ENCODE peak calls at places on chromosomes 12 and 14, in seven cellular contexts. O, E, J, A, W, T and C are unnamed samples.

GRCh38 chr14:104591031-104591430 is 11.5 kb downstream of the C14orf180 start:
- DNase-seq in W (no peak), T (no peak), J (no peak), A (no peak), O (no peak), E (no peak), C (no peak)

GRCh38 chr12:85029456-85029855 is 6.6 kb downstream of the TSPAN19 start:
- DNase-seq in T (peak; percentile 60), W (no peak), E (peak; percentile 61), J (peak; percentile 5), O (no peak), A (no peak), C (peak; percentile 70)

GRCh38 chr14:30270200-30271161 is 288.5 kb upstream of the G2E3 start:
- DNase-seq in A (peak; percentile 31), O (peak; percentile 61), W (peak; percentile 80), J (peak; percentile 3), T (peak; percentile 92), E (peak; percentile 96), C (peak; percentile 93)

GRCh38 chr14:26138764-26139445 is 458.9 kb downstream of the NOVA1 start:
- DNase-seq in W (no peak), J (no peak), A (no peak), O (no peak), T (peak; percentile 66), E (peak; percentile 56), C (peak; percentile 15)

GRCh38 chr12:16110596-16110995 is 166.9 kb downstream of the SLC15A5 start:
- DNase-seq in W (no peak), T (no peak), E (no peak), O (no peak), J (no peak), A (no peak), C (no peak)

GRCh38 chr12:80107221-80107620 is 7.9 kb downstream of the OTOGL start:
- DNase-seq in W (no peak), O (no peak), E (no peak), T (peak; percentile 17), J (no peak), A (no peak), C (no peak)

GRCh38 chr12:60266381-60266852 is 670.6 kb downstream of the SLC16A7 start:
- DNase-seq in T (peak; percentile 86), A (no peak), W (no peak), E (no peak), O (peak; percentile 55), J (no peak), C (no peak)

GRCh38 chr12:77065361-77066204 is at the start of gene E2F7:
- DNase-seq in O (peak; percentile 32), W (peak; percentile 52), E (peak; percentile 98), T (peak; percentile 85), A (peak; percentile 69), J (peak; percentile 62), C (peak; percentile 98)

GRCh38 chr14:74509587-74510210 is 16.1 kb downstream of the ISCA2 start:
- DNase-seq in W (no peak), J (no peak), A (no peak), T (no peak), O (no peak), E (no peak), C (no peak)

GRCh38 chr12:57435288-57435687 is 704 bp downstream of the INHBC start:
- DNase-seq in A (no peak), J (no peak), T (no peak), E (no peak), O (no peak), W (no peak), C (no peak)

GRCh38 chr12:879641-880040 is 69.9 kb downstream of the RAD52 start:
- DNase-seq in O (peak; percentile 36), E (no peak), J (no peak), A (no peak), T (peak; percentile 10), W (no peak), C (no peak)

GRCh38 chr12:111248981-111249380 is 119.9 kb downstream of the PHETA1 start:
- DNase-seq in O (no peak), W (no peak), T (no peak), E (no peak), A (no peak), J (no peak), C (no peak)

GRCh38 chr12:3337944-3338343 is 153.1 kb upstream of the PRMT8 start:
- DNase-seq in A (no peak), J (no peak), O (no peak), E (no peak), T (no peak), W (no peak), C (no peak)

GRCh38 chr12:72540811-72541210 is 268.6 kb downstream of the TRHDE start:
- DNase-seq in E (no peak), W (no peak), T (no peak), O (no peak), A (no peak), J (no peak), C (no peak)

GRCh38 chr12:93135286-93136239 is 206.5 kb upstream of the EEA1 start:
- DNase-seq in W (no peak), O (no peak), E (no peak), J (no peak), A (no peak), T (peak; percentile 81), C (no peak)

GRCh38 chr14:70836946-70837345 is 27.6 kb upstream of the MAP3K9 start:
- DNase-seq in E (no peak), O (no peak), W (no peak), T (no peak), A (no peak), J (no peak), C (no peak)

GRCh38 chr14:37060496-37061260 is 111.7 kb downstream of the SLC25A21 start:
- DNase-seq in E (no peak), O (no peak), A (no peak), T (no peak), J (no peak), W (no peak), C (peak; percentile 81)
- H3K4me3 ChIP-seq in E (no peak overlapping the region), O (no peak overlapping the region), A (no peak overlapping the region), T (no peak overlapping the region), J (no peak overlapping the region), W (no peak overlapping the region), C (no peak overlapping the region)

GRCh38 chr14:22531451-22532344 is 57.3 kb downstream of the DAD1 start:
- DNase-seq in A (no peak), O (no peak), E (no peak), T (no peak), J (peak; percentile 59), W (no peak), C (no peak)
- H3K4me3 ChIP-seq in A (no peak overlapping the region), O (no peak overlapping the region), E (no peak overlapping the region), T (no peak overlapping the region), J (peak overlapping the region; percentile 61), W (no peak overlapping the region), C (no peak overlapping the region)

GRCh38 chr12:54544743-54545142 is 4.7 kb upstream of the PDE1B start:
- DNase-seq in O (no peak), T (no peak), A (no peak), J (no peak), E (no peak), W (no peak), C (no peak)

GRCh38 chr12:54555670-54556257 is 6.4 kb downstream of the PDE1B start:
- DNase-seq in E (no peak), A (no peak), T (no peak), J (no peak), O (no peak), W (no peak), C (no peak)

GRCh38 chr12:54546511-54546910 is 2.9 kb upstream of the PDE1B start:
- DNase-seq in J (no peak), O (no peak), T (no peak), E (no peak), A (no peak), W (no peak), C (no peak)

DNA sequence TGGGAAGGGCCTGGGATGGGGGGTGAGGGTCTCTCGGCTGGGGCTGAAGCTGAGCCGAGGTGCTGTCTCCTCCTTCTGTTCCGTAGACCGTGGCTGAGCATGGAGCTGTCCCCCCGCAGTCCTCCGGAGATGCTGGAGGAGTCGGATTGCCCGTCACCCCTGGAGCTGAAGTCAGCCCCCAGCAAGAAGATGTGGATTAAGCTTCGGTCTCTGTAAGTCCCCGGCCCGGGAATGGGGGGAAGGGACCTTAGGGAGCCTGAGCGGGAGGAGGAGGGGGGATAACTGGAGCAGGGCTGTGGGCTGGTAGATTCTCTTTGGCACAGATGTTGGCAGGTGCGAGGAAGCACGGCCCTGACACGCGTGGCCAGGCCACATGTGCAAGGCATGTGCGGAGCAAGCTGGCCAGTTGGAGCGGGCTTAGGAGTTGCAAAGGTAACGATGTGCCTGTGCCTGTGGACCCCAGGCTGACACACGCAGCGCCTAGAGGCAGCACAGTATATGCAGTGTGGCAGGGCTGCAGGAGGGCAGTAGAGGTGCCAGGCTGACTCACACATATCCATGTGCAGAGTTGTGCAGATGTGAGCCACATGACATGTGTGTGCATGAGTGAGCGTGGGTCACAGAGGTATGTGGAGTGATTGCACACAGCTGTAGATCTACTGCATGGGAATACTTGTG is 512 bp downstream of the PDE1B start:
- DNase-seq in O (no peak), J (peak; percentile 6), T (no peak), E (peak; percentile 66), A (no peak), W (no peak), C (peak; percentile 72)
- H3K4me3 ChIP-seq in O (peak overlapping the region; percentile 34), J (peak overlapping the region; percentile 40), T (peak overlapping the region; percentile 39), E (peak overlapping the region; percentile 57), A (peak overlapping the region; percentile 24), W (peak overlapping the region; percentile 48), C (peak overlapping the region; percentile 77)

GRCh38 chr12:122823429-122823828 is 11.8 kb upstream of the HIP1R start:
- DNase-seq in E (no peak), T (no peak), A (no peak), W (no peak), O (no peak), J (no peak), C (no peak)

GRCh38 chr12:122827258-122827657 is 8.0 kb upstream of the HIP1R start:
- DNase-seq in T (no peak), A (no peak), E (no peak), J (no peak), W (no peak), O (no peak), C (no peak)

GRCh38 chr12:122820838-122821271 is 14.4 kb upstream of the HIP1R start:
- DNase-seq in J (no peak), E (no peak), A (no peak), W (no peak), O (no peak), T (no peak), C (no peak)

GRCh38 chr12:122830517-122831214 is 4.6 kb upstream of the HIP1R start:
- DNase-seq in W (no peak), T (peak; percentile 79), J (no peak), O (no peak), E (no peak), A (no peak), C (no peak)

DNA sequence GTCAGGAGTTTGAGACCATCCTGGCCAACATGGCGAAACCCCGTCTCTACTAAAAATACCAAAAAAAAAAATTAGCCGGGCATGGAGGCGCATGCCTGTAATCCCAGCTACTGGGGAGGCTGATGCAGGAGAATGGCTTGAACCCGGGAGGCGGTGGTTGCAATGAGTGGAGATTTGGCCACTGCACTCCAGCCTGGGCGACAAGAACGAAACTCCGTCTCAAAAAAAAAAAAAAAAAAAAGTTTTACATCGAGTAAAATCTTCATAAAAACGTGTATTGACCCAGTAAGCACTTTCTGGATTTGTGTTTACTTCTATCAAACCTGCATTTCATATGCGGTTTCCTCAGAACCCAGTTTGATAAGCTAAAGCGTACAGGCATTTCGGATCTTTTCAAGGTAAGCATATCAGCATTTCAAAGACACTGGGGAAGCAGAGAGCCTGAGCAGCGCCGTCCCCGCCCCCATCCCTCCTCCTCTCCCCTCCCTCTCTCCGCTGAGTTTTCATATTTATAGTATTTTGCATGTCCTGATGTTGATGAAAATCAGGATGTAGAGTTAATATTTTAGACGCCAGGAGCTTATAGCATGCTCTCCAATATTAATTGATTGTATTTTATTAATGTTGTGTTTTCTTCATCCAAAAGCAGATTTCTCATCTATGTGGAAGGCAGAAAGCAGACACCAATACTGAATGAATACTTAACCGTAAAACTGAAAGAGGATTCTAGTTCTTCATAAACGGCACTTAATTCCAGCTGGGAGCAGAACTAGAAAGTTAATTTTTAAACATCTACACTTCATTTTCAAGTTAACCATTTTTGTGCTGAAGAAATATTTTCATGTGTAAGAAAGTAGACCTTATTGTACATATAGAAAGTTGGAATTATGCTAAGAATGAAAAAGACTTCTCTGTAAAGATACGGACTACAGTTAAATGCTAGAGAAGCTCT is 9.2 kb upstream of the HIP1R start:
- DNase-seq in O (no peak), E (peak; percentile 39), A (no peak), J (no peak), W (no peak), T (no peak), C (peak; percentile 61)
- H3K4me3 ChIP-seq in O (peak overlapping the region; percentile 52), E (peak overlapping the region; percentile 36), A (peak overlapping the region; percentile 39), J (no peak overlapping the region), W (peak overlapping the region; percentile 32), T (peak overlapping the region; percentile 55), C (peak overlapping the region; percentile 11)